ENCODE peak calls at places on chromosomes 11 and 22, in six cellular contexts. T is tibial artery, K is thyroid gland, Y is tibial nerve, B is neural progenitor cell, E is fibroblast of lung. P is an unnamed sample. For H3K9me3, the result is how much of the 10 kb centered on the place peaks cover.

GRCh38 chr11:126716456-126717083 is 284.0 kb downstream of the KIRREL3 start:
- DNase-seq in T (no peak), K (peak), Y (peak), B (peak), E (peak), P (no peak)

GRCh38 chr22:33792837-33793236 is 127.4 kb downstream of the LARGE1 start:
- DNase-seq in T (no peak), K (no peak), Y (no peak), B (no peak), E (no peak), P (no peak)

GRCh38 chr22:24289138-24289537 is 18.5 kb downstream of the SPECC1L start:
- DNase-seq in T (no peak), K (no peak), Y (no peak), B (no peak), E (peak), P (no peak)

GRCh38 chr22:19942886-19943664 is 1.5 kb upstream of the TXNRD2 start:
- DNase-seq in T (peak), K (peak), Y (peak), B (peak), E (peak), P (no peak)

GRCh38 chr11:78667462-78667861 is 92.8 kb upstream of the NARS2 start:
- DNase-seq in T (no peak), K (no peak), Y (no peak), B (no peak), E (no peak), P (no peak)

GRCh38 chr11:66002648-66003225 is 434 bp downstream of the BANF1 start:
- DNase-seq in T (peak), K (peak), Y (peak), B (no peak), E (peak), P (no peak)

GRCh38 chr11:18277560-18278271 is 11.7 kb downstream of the SAA1 start:
- DNase-seq in T (no peak), K (no peak), Y (peak), B (no peak), E (no peak), P (no peak)

GRCh38 chr11:69896250-69896649 is 77.0 kb upstream of the FGF3 start:
- DNase-seq in T (no peak), K (no peak), Y (no peak), B (no peak), E (peak), P (no peak)

GRCh38 chr11:2355000-2355644 is 22.0 kb upstream of the CD81 start:
- DNase-seq in T (no peak), K (no peak), Y (no peak), B (no peak), E (peak), P (no peak)

GRCh38 chr11:1204381-1205101 is 18.3 kb upstream of the MUC5B start:
- DNase-seq in T (peak), K (no peak), Y (no peak), B (no peak), E (no peak), P (no peak)

GRCh38 chr22:19289475-19290161 is 1.9 kb downstream of the CLTCL1 start:
- DNase-seq in T (no peak), K (no peak), Y (no peak), B (no peak), E (peak), P (no peak)

GRCh38 chr11:131094828-131095227 is 178.5 kb upstream of the SNX19 start:
- DNase-seq in T (no peak), K (no peak), Y (no peak), B (no peak), E (no peak), P (no peak)

GRCh38 chr11:35541621-35542375 is 16.4 kb upstream of the PAMR1 start:
- DNase-seq in T (peak), K (no peak), Y (peak), B (no peak), E (peak), P (peak)

GRCh38 chr22:41517172-41518047 is 26.9 kb downstream of the POLR3H start:
- DNase-seq in T (peak), K (peak), Y (peak), B (peak), E (no peak), P (peak)

GRCh38 chr22:41516462-41516861 is 27.8 kb downstream of the POLR3H start:
- DNase-seq in T (no peak), K (no peak), Y (no peak), B (no peak), E (no peak), P (no peak)

GRCh38 chr22:41521166-41521565 is 23.1 kb downstream of the POLR3H start:
- DNase-seq in T (no peak), K (no peak), Y (no peak), B (no peak), E (no peak), P (no peak)

GRCh38 chr22:41513391-41513790 is 30.9 kb downstream of the POLR3H start:
- DNase-seq in T (no peak), K (no peak), Y (no peak), B (no peak), E (no peak), P (no peak)

GRCh38 chr22:41518048-41518347 is 26.3 kb downstream of the POLR3H start:
- DNase-seq in T (no peak), K (no peak), Y (no peak), B (no peak), E (no peak), P (no peak)
- TF ChIP-seq CTCF in T (no peak), K (no peak), Y (peak), B (no peak), E (no peak), P (peak)

GRCh38 chr11:122159861-122160260 is 43.8 kb upstream of the BLID start:
- DNase-seq in T (no peak), K (no peak), Y (no peak), B (no peak), E (no peak), P (no peak)
- H3K27ac ChIP-seq in T (peak), K (no peak), Y (peak), B (no peak), E (peak), P (peak)

GRCh38 chr22:49183826-49184216 is 643.9 kb downstream of the BRD1 start:
- DNase-seq in T (no peak), K (no peak), Y (no peak), B (no peak), E (no peak), P (no peak)
- H3K9me3 ChIP-seq in T (under half), K (under half), Y (under half), B (under half), E (under half), P (under half)

DNA sequence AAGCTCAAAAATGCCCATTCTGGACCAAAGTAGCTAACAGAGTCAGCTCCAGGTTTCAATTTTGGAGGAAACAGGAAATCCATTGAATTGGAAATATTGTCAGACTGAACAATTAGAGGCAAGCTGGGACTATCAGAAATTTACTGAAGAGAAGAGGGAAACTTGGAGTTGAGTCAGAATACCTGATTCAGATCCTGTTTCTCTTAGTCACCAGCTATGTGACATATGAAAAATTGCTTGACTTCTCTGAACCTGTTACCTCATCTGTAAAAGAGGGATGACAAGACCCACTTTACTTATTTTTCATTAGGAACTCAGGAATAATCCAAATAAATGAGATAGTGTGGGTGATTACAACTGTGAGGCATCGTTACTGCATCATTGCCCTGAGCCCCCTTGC is 148.9 kb upstream of the CADM1 start:
- DNase-seq in T (no peak), K (no peak), Y (no peak), B (no peak), E (peak), P (no peak)
- TF ChIP-seq CTCF in T (no peak), K (no peak), Y (no peak), B (no peak), E (no peak), P (no peak)

GRCh38 chr11:102705626-102706025 is at the start of gene MMP27:
- DNase-seq in T (no peak), K (no peak), Y (no peak), B (no peak), E (no peak), P (no peak)

GRCh38 chr11:102704841-102705240 is 728 bp downstream of the MMP27 start:
- DNase-seq in T (no peak), K (no peak), Y (no peak), B (no peak), E (no peak), P (no peak)

GRCh38 chr11:102709211-102709980 is 3.8 kb upstream of the MMP27 start:
- DNase-seq in T (no peak), K (no peak), Y (no peak), B (no peak), E (no peak), P (no peak)

GRCh38 chr11:102712140-102712539 is 6.6 kb upstream of the MMP27 start:
- DNase-seq in T (no peak), K (no peak), Y (no peak), B (no peak), E (no peak), P (no peak)

GRCh38 chr11:102708654-102709053 is 3.1 kb upstream of the MMP27 start:
- DNase-seq in T (no peak), K (no peak), Y (no peak), B (no peak), E (no peak), P (no peak)
- H3K27ac ChIP-seq in T (no peak), K (no peak), Y (no peak), B (no peak), E (no peak), P (no peak)

GRCh38 chr22:49885881-49886280 is 32.2 kb downstream of the ZBED4 start:
- DNase-seq in T (no peak), K (no peak), Y (no peak), B (no peak), E (no peak), P (no peak)
- H3K9me3 ChIP-seq in T (under half), K (under half), Y (under half), B (under half), E (under half), P (under half)

DNA sequence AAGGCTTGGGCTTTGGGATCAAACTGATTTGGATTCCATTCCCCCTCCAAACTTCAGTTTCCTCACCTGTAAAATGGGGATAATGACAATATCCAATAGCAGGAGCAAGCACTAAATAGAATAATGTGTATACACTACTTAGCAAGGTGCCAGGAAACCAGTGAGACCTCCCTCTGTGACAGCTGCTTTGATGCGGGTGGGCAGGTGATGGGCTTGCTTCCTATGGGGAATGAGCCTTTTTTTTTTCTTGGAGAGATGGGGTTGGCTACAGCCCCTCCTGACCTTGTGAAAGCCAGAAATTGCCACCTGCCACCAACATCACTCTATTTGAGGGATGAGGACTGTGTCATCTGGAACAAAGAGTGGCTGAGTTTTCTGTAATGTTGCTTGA is 1.1 kb downstream of the CD82 start:
- DNase-seq in T (no peak), K (no peak), Y (no peak), B (no peak), E (no peak), P (no peak)
- TF ChIP-seq CTCF in T (no peak), K (no peak), Y (no peak), B (no peak), E (no peak), P (no peak)

P was measured in right atrium auricular region.